ENCODE peak calls at places on chromosome 1, in seven cellular contexts. One of them, this sample, is unnamed.

GRCh38 chr1:198212675-198213074 is 55.9 kb downstream of the NEK7 start:
- DNase-seq in heart left ventricle: peak
- DNase-seq in tibial nerve: no peak
- DNase-seq in stomach: no peak
- DNase-seq in ovary: no peak
- DNase-seq in transverse colon: no peak
- DNase-seq in A549: no peak
- DNase-seq in this sample: no peak

GRCh38 chr1:157659576-157660247 is 40.9 kb downstream of the FCRL3 start:
- DNase-seq in ovary: no peak
- DNase-seq in stomach: no peak
- DNase-seq in A549: no peak
- DNase-seq in tibial nerve: no peak
- DNase-seq in heart left ventricle: no peak
- DNase-seq in transverse colon: no peak
- DNase-seq in this sample: no peak

GRCh38 chr1:81237531-81238528 is 562.9 kb upstream of the ADGRL2 start:
- DNase-seq in transverse colon: no peak
- DNase-seq in A549: no peak
- DNase-seq in stomach: no peak
- DNase-seq in ovary: no peak
- DNase-seq in heart left ventricle: no peak
- DNase-seq in tibial nerve: no peak
- DNase-seq in this sample: no peak

GRCh38 chr1:38724160-38725131 is 135.1 kb downstream of the RRAGC start:
- DNase-seq in tibial nerve: no peak
- DNase-seq in stomach: peak
- DNase-seq in transverse colon: no peak
- DNase-seq in A549: no peak
- DNase-seq in ovary: no peak
- DNase-seq in heart left ventricle: no peak
- DNase-seq in this sample: no peak

GRCh38 chr1:217275617-217276398 is 355.1 kb downstream of the GPATCH2 start:
- DNase-seq in stomach: no peak
- DNase-seq in A549: no peak
- DNase-seq in transverse colon: no peak
- DNase-seq in ovary: no peak
- DNase-seq in heart left ventricle: no peak
- DNase-seq in tibial nerve: no peak
- DNase-seq in this sample: no peak

GRCh38 chr1:207925210-207925609 is 14.3 kb upstream of the CD34 start:
- DNase-seq in ovary: peak
- DNase-seq in stomach: peak
- DNase-seq in heart left ventricle: peak
- DNase-seq in transverse colon: no peak
- DNase-seq in A549: no peak
- DNase-seq in tibial nerve: no peak
- DNase-seq in this sample: peak

GRCh38 chr1:19954059-19954458 is 25.4 kb downstream of the PLA2G2A start:
- DNase-seq in heart left ventricle: no peak
- DNase-seq in ovary: no peak
- DNase-seq in A549: no peak
- DNase-seq in stomach: no peak
- DNase-seq in transverse colon: no peak
- DNase-seq in tibial nerve: no peak
- DNase-seq in this sample: no peak

GRCh38 chr1:208781391-208782035 is 537.3 kb upstream of the PLXNA2 start:
- DNase-seq in stomach: no peak
- DNase-seq in tibial nerve: no peak
- DNase-seq in heart left ventricle: no peak
- DNase-seq in A549: no peak
- DNase-seq in transverse colon: no peak
- DNase-seq in ovary: no peak
- DNase-seq in this sample: no peak

GRCh38 chr1:161719325-161719611 is 2.1 kb upstream of the FCRLB start:
- DNase-seq in ovary: no peak
- DNase-seq in tibial nerve: no peak
- DNase-seq in transverse colon: no peak
- DNase-seq in A549: no peak
- DNase-seq in heart left ventricle: no peak
- DNase-seq in stomach: no peak
- DNase-seq in this sample: no peak

GRCh38 chr1:32413507-32414185 is 19.4 kb upstream of the BSDC1 start:
- DNase-seq in transverse colon: peak
- DNase-seq in ovary: no peak
- DNase-seq in tibial nerve: peak
- DNase-seq in heart left ventricle: peak
- DNase-seq in stomach: peak
- DNase-seq in A549: peak
- DNase-seq in this sample: peak

GRCh38 chr1:94928293-94928939 is 1.5 kb upstream of the CNN3 start:
- DNase-seq in ovary: no peak
- DNase-seq in transverse colon: no peak
- DNase-seq in heart left ventricle: no peak
- DNase-seq in stomach: no peak
- DNase-seq in A549: no peak
- DNase-seq in tibial nerve: no peak
- DNase-seq in this sample: no peak

GRCh38 chr1:94929351-94929814 is 2.5 kb upstream of the CNN3 start:
- DNase-seq in transverse colon: peak
- DNase-seq in stomach: no peak
- DNase-seq in A549: no peak
- DNase-seq in ovary: no peak
- DNase-seq in tibial nerve: no peak
- DNase-seq in heart left ventricle: no peak
- DNase-seq in this sample: no peak

GRCh38 chr1:94929816-94930215 is 2.9 kb upstream of the CNN3 start:
- DNase-seq in ovary: no peak
- DNase-seq in heart left ventricle: no peak
- DNase-seq in transverse colon: no peak
- DNase-seq in A549: no peak
- DNase-seq in tibial nerve: no peak
- DNase-seq in stomach: no peak
- DNase-seq in this sample: no peak

GRCh38 chr1:94934551-94934950 is 7.6 kb upstream of the CNN3 start:
- DNase-seq in transverse colon: no peak
- DNase-seq in A549: no peak
- DNase-seq in stomach: no peak
- DNase-seq in heart left ventricle: no peak
- DNase-seq in ovary: no peak
- DNase-seq in tibial nerve: no peak
- DNase-seq in this sample: no peak

DNA sequence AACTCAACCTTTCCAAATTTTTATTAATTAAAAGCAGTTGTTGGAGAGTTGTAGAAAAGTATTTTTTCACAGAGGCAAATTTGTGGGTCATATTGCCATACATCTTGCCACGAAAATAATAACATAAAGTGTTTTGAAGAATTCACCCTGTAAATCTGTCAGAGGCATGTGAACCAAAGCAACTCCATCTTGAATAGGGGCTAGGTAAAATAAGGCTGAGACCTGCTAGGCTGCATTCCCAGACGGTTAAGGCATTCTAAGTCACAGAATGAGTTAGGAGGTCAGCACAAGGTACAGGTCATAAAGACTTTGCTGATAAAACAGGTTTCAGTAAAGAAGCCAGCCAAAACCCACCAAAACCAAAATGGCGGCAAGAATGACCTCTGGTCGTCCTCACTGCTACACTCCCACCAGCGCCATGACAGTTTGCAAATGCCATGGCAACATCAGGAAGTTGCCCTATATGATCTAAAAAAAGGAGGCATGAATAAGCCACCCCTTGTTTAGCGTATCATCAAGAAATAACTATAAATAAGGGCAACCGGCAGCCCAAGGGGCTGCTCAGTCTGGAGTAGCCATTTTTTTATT is 4.4 kb upstream of the CNN3 start:
- DNase-seq in transverse colon: no peak
- DNase-seq in ovary: no peak
- DNase-seq in tibial nerve: no peak
- DNase-seq in heart left ventricle: no peak
- DNase-seq in A549: no peak
- DNase-seq in stomach: no peak
- DNase-seq in this sample: no peak
- TF ChIP-seq POLR2A in transverse colon: no peak
- TF ChIP-seq POLR2A in ovary: no peak
- TF ChIP-seq POLR2A in tibial nerve: no peak
- TF ChIP-seq POLR2A in heart left ventricle: no peak
- TF ChIP-seq POLR2A in A549: no peak
- TF ChIP-seq POLR2A in stomach: no peak
- TF ChIP-seq POLR2A in this sample: no peak

DNA sequence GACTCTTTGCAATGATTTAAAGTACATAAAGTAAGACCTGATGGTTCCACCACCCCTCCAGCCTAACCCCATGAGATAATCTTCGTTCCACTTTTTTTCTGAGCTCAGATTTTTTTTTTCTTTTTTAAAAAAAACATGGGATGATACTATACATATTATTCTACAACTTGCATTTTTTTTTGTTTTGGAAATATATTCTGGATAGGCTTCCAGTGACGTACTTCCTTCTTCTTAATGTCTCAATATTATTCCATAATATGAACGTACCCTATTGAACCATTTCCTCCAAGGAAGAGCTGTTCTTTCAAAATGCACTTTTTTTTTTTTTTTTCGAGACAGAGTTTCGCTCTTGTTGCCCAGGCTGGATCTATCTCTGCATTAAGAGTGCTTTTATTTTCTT is 1.6 kb downstream of the EDEM3 start:
- DNase-seq in transverse colon: no peak
- DNase-seq in stomach: no peak
- DNase-seq in tibial nerve: no peak
- DNase-seq in heart left ventricle: no peak
- DNase-seq in ovary: no peak
- DNase-seq in A549: no peak
- DNase-seq in this sample: no peak
- H3K4me3 ChIP-seq in transverse colon: no peak
- H3K4me3 ChIP-seq in stomach: peak
- H3K4me3 ChIP-seq in tibial nerve: peak
- H3K4me3 ChIP-seq in heart left ventricle: peak
- H3K4me3 ChIP-seq in ovary: no peak
- H3K4me3 ChIP-seq in A549: peak
- H3K4me3 ChIP-seq in this sample: peak

GRCh38 chr1:27795601-27796000 is 22.6 kb downstream of the STX12 start:
- DNase-seq in A549: no peak
- DNase-seq in heart left ventricle: no peak
- DNase-seq in transverse colon: no peak
- DNase-seq in stomach: no peak
- DNase-seq in tibial nerve: no peak
- DNase-seq in ovary: no peak
- DNase-seq in this sample: no peak

GRCh38 chr1:27784664-27785063 is 11.6 kb downstream of the STX12 start:
- DNase-seq in stomach: no peak
- DNase-seq in ovary: no peak
- DNase-seq in A549: no peak
- DNase-seq in heart left ventricle: no peak
- DNase-seq in transverse colon: no peak
- DNase-seq in tibial nerve: no peak
- DNase-seq in this sample: no peak

GRCh38 chr1:27785763-27786162 is 12.7 kb downstream of the STX12 start:
- DNase-seq in stomach: peak
- DNase-seq in tibial nerve: no peak
- DNase-seq in heart left ventricle: no peak
- DNase-seq in transverse colon: no peak
- DNase-seq in ovary: no peak
- DNase-seq in A549: no peak
- DNase-seq in this sample: no peak

GRCh38 chr1:27787895-27788294 is 14.9 kb downstream of the STX12 start:
- DNase-seq in transverse colon: no peak
- DNase-seq in tibial nerve: no peak
- DNase-seq in stomach: no peak
- DNase-seq in heart left ventricle: no peak
- DNase-seq in A549: no peak
- DNase-seq in ovary: no peak
- DNase-seq in this sample: no peak

DNA sequence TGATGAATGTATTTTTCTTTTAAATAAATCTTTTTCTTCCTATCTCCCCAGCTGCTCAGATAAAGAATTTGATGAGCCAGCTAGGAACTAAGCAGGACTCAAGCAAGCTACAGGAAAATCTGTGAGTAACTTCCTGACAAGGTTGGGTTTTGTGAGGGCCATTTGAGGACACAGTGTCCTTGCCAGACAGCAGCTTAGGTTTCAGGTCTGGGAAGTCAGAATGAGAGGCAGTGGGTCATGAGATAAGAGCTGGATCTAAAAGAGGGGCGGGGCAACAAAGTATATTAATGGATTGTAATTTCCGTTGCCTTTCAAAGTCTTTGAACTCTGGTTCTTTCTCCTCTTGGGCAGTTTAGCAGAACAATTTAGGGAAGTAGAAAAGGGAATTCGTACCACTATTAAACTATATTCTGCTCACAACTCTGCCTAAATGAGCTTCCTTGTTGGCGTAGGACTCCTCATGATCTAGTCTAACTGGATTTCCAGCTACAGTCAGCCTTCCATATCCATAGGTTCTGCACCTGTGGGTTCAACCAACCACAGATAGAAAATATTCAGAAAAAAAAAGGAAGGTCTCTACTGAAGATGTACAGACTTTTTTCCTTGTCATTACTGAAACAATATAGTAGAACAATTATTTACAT is 16.6 kb downstream of the STX12 start:
- DNase-seq in A549: no peak
- DNase-seq in heart left ventricle: peak
- DNase-seq in transverse colon: no peak
- DNase-seq in tibial nerve: no peak
- DNase-seq in ovary: no peak
- DNase-seq in stomach: peak
- DNase-seq in this sample: peak
- TF ChIP-seq POLR2A in A549: no peak
- TF ChIP-seq POLR2A in heart left ventricle: no peak
- TF ChIP-seq POLR2A in transverse colon: no peak
- TF ChIP-seq POLR2A in tibial nerve: no peak
- TF ChIP-seq POLR2A in ovary: no peak
- TF ChIP-seq POLR2A in stomach: no peak
- TF ChIP-seq POLR2A in this sample: no peak

DNA sequence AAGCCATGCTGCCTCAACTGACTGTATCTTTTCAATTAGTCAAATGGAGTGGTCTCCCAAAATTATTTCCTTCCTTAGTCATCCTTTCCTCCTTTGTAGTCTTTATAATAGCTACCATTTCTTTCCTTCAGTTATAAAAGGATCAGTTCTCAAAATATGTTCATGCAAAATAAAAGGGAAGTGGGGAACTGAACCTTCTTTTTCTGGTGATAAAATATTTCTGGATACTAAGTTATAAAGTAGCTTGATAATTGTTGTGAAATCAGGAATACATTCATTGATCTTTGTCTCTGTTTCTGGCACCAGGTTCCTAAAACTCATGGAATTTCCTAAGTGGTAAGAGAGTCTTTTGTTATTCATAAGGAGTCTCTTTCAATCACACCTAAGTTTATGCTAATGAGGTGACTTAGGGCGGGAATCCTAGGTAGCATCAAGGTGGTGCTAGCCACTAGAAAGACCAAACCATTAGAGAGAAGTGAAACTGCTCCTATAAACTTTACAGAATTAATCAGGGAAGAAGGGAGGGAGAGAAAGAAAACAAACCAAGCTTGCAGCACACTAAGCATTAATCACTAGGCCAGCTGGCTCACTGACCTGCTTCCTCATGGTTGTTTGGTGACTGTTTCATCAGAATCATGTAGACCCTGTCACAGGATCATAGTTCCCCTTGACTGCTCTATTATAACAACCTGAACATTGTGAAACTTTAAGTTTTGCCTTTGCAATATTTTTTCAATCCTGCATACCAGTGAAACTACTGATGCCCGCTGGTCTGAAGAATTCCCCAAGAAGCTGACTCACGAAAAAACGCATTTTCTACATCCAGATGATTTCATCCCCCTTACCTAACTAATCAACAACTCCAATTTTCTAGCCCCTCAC is 161.6 kb upstream of the PTBP2 start:
- DNase-seq in tibial nerve: peak
- DNase-seq in transverse colon: no peak
- DNase-seq in A549: no peak
- DNase-seq in stomach: no peak
- DNase-seq in heart left ventricle: peak
- DNase-seq in ovary: no peak
- DNase-seq in this sample: no peak
- H3K4me3 ChIP-seq in tibial nerve: no peak
- H3K4me3 ChIP-seq in transverse colon: no peak
- H3K4me3 ChIP-seq in A549: no peak
- H3K4me3 ChIP-seq in stomach: no peak
- H3K4me3 ChIP-seq in heart left ventricle: no peak
- H3K4me3 ChIP-seq in ovary: no peak
- H3K4me3 ChIP-seq in this sample: no peak

This sample was measured in prostate gland.